ENCODE peak calls at places on chromosomes 6 and 20, in seven cellular contexts. P, W, U, M, J, G and T are unnamed samples.

GRCh38 chr6:53734473-53735299 is 60.1 kb upstream of the LRRC1 start:
- DNase-seq in W (peak; percentile 93), J (no peak), U (no peak), M (no peak), G (peak; percentile 50), P (peak; percentile 30), T (peak; percentile 82)

GRCh38 chr6:16334671-16335070 is 96.3 kb downstream of the GMPR start:
- DNase-seq in W (peak; percentile 79), P (peak; percentile 70), J (peak; percentile 76), G (no peak), M (no peak), U (no peak), T (no peak)

GRCh38 chr20:49880724-49881445 is 34.4 kb downstream of the SPATA2 start:
- DNase-seq in W (no peak), J (no peak), G (no peak), P (no peak), M (no peak), U (peak; percentile 41), T (no peak)

GRCh38 chr6:112040933-112041332 is 13.0 kb upstream of the CCN6 start:
- DNase-seq in G (no peak), M (no peak), P (no peak), U (no peak), J (no peak), W (no peak), T (no peak)

GRCh38 chr6:106684011-106684410 is 54.6 kb downstream of the QRSL1 start:
- DNase-seq in W (no peak), P (no peak), G (peak; percentile 93), M (no peak), J (no peak), U (no peak), T (no peak)

GRCh38 chr20:49303211-49303610 is 25.4 kb upstream of the ZNFX1 start:
- DNase-seq in M (no peak), J (no peak), P (no peak), W (no peak), G (no peak), U (no peak), T (no peak)

GRCh38 chr20:54475334-54476287 is at the start of gene DOK5:
- DNase-seq in P (no peak), W (no peak), G (peak; percentile 73), J (peak; percentile 53), U (no peak), M (no peak), T (no peak)

GRCh38 chr6:168888786-168889345 is 364.8 kb downstream of the THBS2 start:
- DNase-seq in P (no peak), W (no peak), M (no peak), U (no peak), J (no peak), G (no peak), T (no peak)

GRCh38 chr6:80523531-80523970 is 417.1 kb downstream of the BCKDHB start:
- DNase-seq in U (no peak), G (peak; percentile 3), J (peak; percentile 16), W (no peak), M (no peak), P (no peak), T (no peak)

GRCh38 chr20:45780159-45780558 is 11.5 kb downstream of the WFDC3 start:
- DNase-seq in U (no peak), P (no peak), G (no peak), W (no peak), J (no peak), M (no peak), T (no peak)

GRCh38 chr6:108133594-108134179 is 32.1 kb upstream of the NR2E1 start:
- DNase-seq in M (no peak), W (no peak), J (peak; percentile 53), P (peak; percentile 39), U (no peak), G (peak; percentile 69), T (no peak)

GRCh38 chr6:152696543-152696942 is 1.2 kb upstream of the MYCT1 start:
- DNase-seq in J (no peak), P (peak; percentile 41), M (no peak), G (no peak), U (no peak), W (peak; percentile 82), T (peak; percentile 63)
- H3K27ac ChIP-seq in J (no peak overlapping the region), P (no peak overlapping the region), M (no peak overlapping the region), G (no peak overlapping the region), U (no peak overlapping the region), W (no peak overlapping the region), T (peak overlapping the region; percentile 40)

GRCh38 chr20:33781945-33782344 is 29.2 kb upstream of the CHMP4B start:
- DNase-seq in G (no peak), U (no peak), P (no peak), J (no peak), M (no peak), W (no peak), T (no peak)
- H3K27ac ChIP-seq in G (no peak overlapping the region), U (no peak overlapping the region), P (no peak overlapping the region), J (no peak overlapping the region), M (no peak overlapping the region), W (no peak overlapping the region), T (no peak overlapping the region)

GRCh38 chr6:47698342-47698787 is at the start of gene ADGRF4:
- DNase-seq in M (no peak), U (no peak), P (no peak), G (no peak), W (peak; percentile 96), J (no peak), T (peak; percentile 99)
- H3K27ac ChIP-seq in M (peak within 1 kb of the TSS; percentile 84), U (peak within 1 kb of the TSS; percentile 85), P (no peak within 1 kb of the TSS), G (no peak within 1 kb of the TSS), W (peak within 1 kb of the TSS; percentile 93), J (no peak within 1 kb of the TSS), T (peak within 1 kb of the TSS; percentile 99)

GRCh38 chr6:159984268-159984786 is 15.4 kb downstream of the IGF2R start:
- DNase-seq in J (peak; percentile 18), W (peak; percentile 79), G (no peak), U (no peak), P (peak; percentile 58), M (no peak), T (peak; percentile 86)
- H3K27ac ChIP-seq in J (peak overlapping the region; percentile 54), W (no peak overlapping the region), G (no peak overlapping the region), U (no peak overlapping the region), P (peak overlapping the region; percentile 47), M (peak overlapping the region; percentile 0), T (peak overlapping the region; percentile 48)

GRCh38 chr6:41718828-41719227 is 16.6 kb downstream of the TFEB start:
- DNase-seq in U (no peak), W (no peak), P (no peak), G (no peak), M (no peak), J (no peak), T (no peak)
- H3K27ac ChIP-seq in U (no peak overlapping the region), W (no peak overlapping the region), P (no peak overlapping the region), G (no peak overlapping the region), M (no peak overlapping the region), J (peak overlapping the region; percentile 88), T (no peak overlapping the region)

GRCh38 chr20:19969507-19970255 is 47.5 kb upstream of the NAA20 start:
- DNase-seq in W (no peak), M (no peak), G (no peak), J (no peak), P (no peak), U (no peak), T (no peak)

GRCh38 chr20:19966840-19967239 is 50.3 kb upstream of the NAA20 start:
- DNase-seq in U (no peak), P (no peak), W (no peak), M (no peak), J (no peak), G (no peak), T (no peak)

GRCh38 chr20:19969106-19969505 is 48.1 kb upstream of the NAA20 start:
- DNase-seq in W (no peak), G (no peak), P (no peak), J (no peak), U (no peak), M (no peak), T (no peak)

GRCh38 chr20:19968488-19969073 is 48.6 kb upstream of the NAA20 start:
- DNase-seq in P (no peak), U (no peak), G (no peak), J (no peak), M (no peak), W (no peak), T (no peak)

DNA sequence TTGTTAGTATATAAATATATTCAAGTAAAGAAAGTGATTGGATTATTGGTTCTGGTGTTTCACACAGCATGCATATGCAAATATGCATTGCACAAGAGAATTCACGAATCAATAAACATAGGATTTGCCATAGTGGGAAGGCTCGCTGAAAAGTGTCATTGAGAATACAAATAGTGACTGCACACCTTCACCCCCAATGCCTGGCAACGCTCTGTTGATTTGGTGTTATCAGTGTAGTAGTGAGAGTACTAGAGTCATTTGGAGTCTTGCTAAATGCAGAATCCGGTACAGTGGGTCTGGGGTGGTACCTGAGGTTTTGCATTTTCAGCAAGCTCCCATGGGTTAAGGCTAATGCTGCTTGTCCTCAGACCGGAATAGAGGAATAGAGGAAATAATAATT is 49.7 kb upstream of the NAA20 start:
- DNase-seq in J (no peak), U (no peak), P (no peak), W (no peak), G (no peak), M (no peak), T (no peak)
- H3K27ac ChIP-seq in J (no peak overlapping the region), U (peak overlapping the region; percentile 0), P (no peak overlapping the region), W (no peak overlapping the region), G (no peak overlapping the region), M (no peak overlapping the region), T (no peak overlapping the region)

DNA sequence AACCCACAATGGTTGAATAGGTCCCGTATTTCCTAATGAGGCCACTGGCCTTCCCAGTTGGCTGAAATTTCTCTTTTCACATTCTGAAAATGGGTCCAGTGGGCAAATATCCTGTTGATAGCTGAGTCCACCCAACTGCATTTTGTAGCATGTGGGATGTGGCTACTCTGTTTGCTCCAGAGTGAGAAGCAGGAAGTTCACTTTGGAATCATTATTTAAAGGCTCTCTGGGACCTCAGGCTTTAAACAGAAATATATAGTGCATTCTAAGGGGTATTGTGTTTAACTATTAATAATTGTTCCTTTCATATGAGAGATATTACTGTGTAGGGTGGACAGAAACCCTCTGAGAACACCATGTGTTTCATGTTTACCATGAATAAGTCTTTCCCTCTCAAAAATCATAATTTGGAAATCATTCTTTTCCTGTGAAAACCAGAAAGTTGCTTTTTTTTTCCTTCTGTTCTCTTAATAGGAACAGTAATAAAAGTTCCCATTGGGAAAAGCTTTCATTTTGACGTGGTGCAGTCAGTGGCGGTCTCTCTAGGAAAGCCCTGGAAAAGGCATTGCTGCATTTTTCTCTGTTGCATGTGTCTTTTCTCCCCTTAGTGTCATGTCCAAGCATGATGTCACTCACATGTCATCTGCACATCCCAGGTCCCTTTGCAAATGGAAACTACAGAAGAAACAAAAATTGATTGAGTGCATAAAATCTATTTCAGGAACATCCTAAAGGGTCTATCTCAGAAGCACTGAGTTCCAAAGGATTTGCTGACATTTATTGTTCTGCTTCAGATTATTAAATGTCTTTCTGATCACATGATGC is 208.4 kb downstream of the SOX4 start:
- DNase-seq in W (no peak), U (no peak), G (no peak), P (no peak), J (no peak), M (no peak), T (no peak)
- H3K27ac ChIP-seq in W (no peak overlapping the region), U (no peak overlapping the region), G (no peak overlapping the region), P (no peak overlapping the region), J (no peak overlapping the region), M (peak overlapping the region; percentile 11), T (no peak overlapping the region)